ENCODE peak calls at places on chromosomes 13 and 19, in ten cellular contexts. One of them, this sample, is unnamed.

GRCh38 chr13:97879646-97880297 is 73.7 kb upstream of the IPO5 start:
- DNase-seq in thoracic aorta: no peak
- DNase-seq in Karpas-422: no peak
- DNase-seq in heart right ventricle: no peak
- DNase-seq in neural progenitor cell: no peak
- DNase-seq in IMR-90: peak; percentile 91
- DNase-seq in breast epithelium: no peak
- DNase-seq in NT2/D1: no peak
- DNase-seq in left lung: no peak
- DNase-seq in tibial nerve: no peak
- DNase-seq in this sample: no peak

GRCh38 chr19:29393915-29394460 is 131.8 kb upstream of the VSTM2B start:
- DNase-seq in thoracic aorta: no peak
- DNase-seq in IMR-90: no peak
- DNase-seq in left lung: no peak
- DNase-seq in Karpas-422: peak; percentile 63
- DNase-seq in neural progenitor cell: peak; percentile 58
- DNase-seq in NT2/D1: no peak
- DNase-seq in tibial nerve: no peak
- DNase-seq in breast epithelium: no peak
- DNase-seq in heart right ventricle: no peak
- DNase-seq in this sample: no peak

GRCh38 chr13:70835349-70835748 is 727.1 kb upstream of the KLHL1 start:
- DNase-seq in thoracic aorta: no peak
- DNase-seq in NT2/D1: no peak
- DNase-seq in IMR-90: no peak
- DNase-seq in heart right ventricle: no peak
- DNase-seq in neural progenitor cell: no peak
- DNase-seq in tibial nerve: no peak
- DNase-seq in breast epithelium: no peak
- DNase-seq in left lung: no peak
- DNase-seq in Karpas-422: no peak
- DNase-seq in this sample: no peak

GRCh38 chr13:81305928-81306327 is 965.0 kb upstream of the SPRY2 start:
- DNase-seq in thoracic aorta: no peak
- DNase-seq in NT2/D1: no peak
- DNase-seq in neural progenitor cell: no peak
- DNase-seq in tibial nerve: no peak
- DNase-seq in left lung: no peak
- DNase-seq in Karpas-422: no peak
- DNase-seq in heart right ventricle: no peak
- DNase-seq in breast epithelium: no peak
- DNase-seq in IMR-90: no peak
- DNase-seq in this sample: no peak

GRCh38 chr19:4976412-4977298 is 7.7 kb downstream of the KDM4B start:
- DNase-seq in Karpas-422: peak; percentile 78
- DNase-seq in left lung: peak; percentile 85
- DNase-seq in IMR-90: peak; percentile 98
- DNase-seq in neural progenitor cell: peak; percentile 44
- DNase-seq in thoracic aorta: peak; percentile 59
- DNase-seq in breast epithelium: peak; percentile 74
- DNase-seq in tibial nerve: peak; percentile 74
- DNase-seq in heart right ventricle: peak; percentile 57
- DNase-seq in NT2/D1: no peak
- DNase-seq in this sample: peak; percentile 82

GRCh38 chr19:1650627-1651009 is 1.8 kb downstream of the TCF3 start:
- DNase-seq in IMR-90: peak; percentile 7
- DNase-seq in left lung: no peak
- DNase-seq in neural progenitor cell: peak; percentile 66
- DNase-seq in thoracic aorta: no peak
- DNase-seq in heart right ventricle: no peak
- DNase-seq in breast epithelium: no peak
- DNase-seq in NT2/D1: no peak
- DNase-seq in tibial nerve: no peak
- DNase-seq in Karpas-422: no peak
- DNase-seq in this sample: peak; percentile 18

GRCh38 chr13:51004918-51005460 is 95.4 kb downstream of the RNASEH2B start:
- DNase-seq in tibial nerve: no peak
- DNase-seq in thoracic aorta: no peak
- DNase-seq in heart right ventricle: no peak
- DNase-seq in breast epithelium: no peak
- DNase-seq in NT2/D1: no peak
- DNase-seq in left lung: no peak
- DNase-seq in Karpas-422: no peak
- DNase-seq in IMR-90: no peak
- DNase-seq in neural progenitor cell: no peak
- DNase-seq in this sample: no peak

GRCh38 chr19:56670961-56671612 is 470 bp downstream of the ZNF835 start:
- DNase-seq in thoracic aorta: no peak
- DNase-seq in Karpas-422: no peak
- DNase-seq in tibial nerve: no peak
- DNase-seq in NT2/D1: no peak
- DNase-seq in left lung: no peak
- DNase-seq in neural progenitor cell: no peak
- DNase-seq in IMR-90: no peak
- DNase-seq in heart right ventricle: no peak
- DNase-seq in breast epithelium: no peak
- DNase-seq in this sample: peak; percentile 41

GRCh38 chr13:72990883-72991282 is 67.9 kb upstream of the KLF5 start:
- DNase-seq in thoracic aorta: no peak
- DNase-seq in left lung: no peak
- DNase-seq in NT2/D1: no peak
- DNase-seq in breast epithelium: no peak
- DNase-seq in heart right ventricle: no peak
- DNase-seq in neural progenitor cell: no peak
- DNase-seq in Karpas-422: no peak
- DNase-seq in tibial nerve: no peak
- DNase-seq in IMR-90: peak; percentile 2
- DNase-seq in this sample: no peak

GRCh38 chr19:39070888-39071287 is 13.3 kb upstream of the ACP7 start:
- DNase-seq in left lung: no peak
- DNase-seq in Karpas-422: no peak
- DNase-seq in NT2/D1: no peak
- DNase-seq in IMR-90: peak; percentile 32
- DNase-seq in breast epithelium: no peak
- DNase-seq in tibial nerve: no peak
- DNase-seq in thoracic aorta: no peak
- DNase-seq in neural progenitor cell: no peak
- DNase-seq in heart right ventricle: no peak
- DNase-seq in this sample: no peak

GRCh38 chr13:26813626-26814348 is 53.2 kb upstream of the GPR12 start:
- DNase-seq in breast epithelium: no peak
- DNase-seq in NT2/D1: no peak
- DNase-seq in thoracic aorta: no peak
- DNase-seq in heart right ventricle: no peak
- DNase-seq in neural progenitor cell: no peak
- DNase-seq in left lung: no peak
- DNase-seq in tibial nerve: no peak
- DNase-seq in Karpas-422: no peak
- DNase-seq in IMR-90: no peak
- DNase-seq in this sample: no peak

DNA sequence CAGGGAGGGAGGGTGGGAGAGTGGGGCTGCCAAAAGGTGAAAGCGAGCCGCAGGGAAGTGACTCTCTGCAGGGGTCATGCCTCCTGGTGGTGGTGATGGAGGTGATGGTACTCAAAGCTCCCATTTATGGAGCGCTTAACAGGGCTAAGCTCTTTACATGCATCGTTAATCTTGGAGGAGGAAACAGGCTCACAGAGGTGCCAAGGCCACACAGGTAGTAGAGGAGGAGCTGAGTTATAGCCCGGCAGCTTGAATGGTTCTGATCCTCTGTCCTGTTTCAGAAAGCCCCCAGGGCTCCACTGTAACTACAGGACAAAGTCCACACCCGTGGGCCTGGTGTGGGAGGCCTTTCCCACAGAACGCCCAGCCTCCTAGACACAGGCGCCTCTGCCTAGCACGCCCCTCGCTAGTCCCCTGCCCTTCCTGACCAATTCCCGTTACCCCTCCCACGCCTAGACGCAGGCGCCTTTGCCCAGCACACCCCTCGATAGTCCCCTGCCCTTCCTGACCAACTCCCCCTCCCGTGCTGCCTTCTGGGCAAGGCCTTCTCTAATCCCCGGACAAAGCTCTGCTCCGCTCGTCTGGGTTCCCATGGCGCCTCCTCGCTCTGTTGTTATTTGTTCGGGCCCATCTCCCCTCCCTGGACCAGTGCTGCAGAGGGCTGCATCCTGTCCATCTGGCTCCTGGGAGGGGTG is 10.8 kb downstream of the PPP1R37 start:
- DNase-seq in neural progenitor cell: peak; percentile 94
- DNase-seq in thoracic aorta: no peak
- DNase-seq in NT2/D1: no peak
- DNase-seq in left lung: no peak
- DNase-seq in IMR-90: no peak
- DNase-seq in Karpas-422: peak; percentile 72
- DNase-seq in breast epithelium: no peak
- DNase-seq in heart right ventricle: peak; percentile 34
- DNase-seq in tibial nerve: no peak
- DNase-seq in this sample: no peak
- H3K4me3 ChIP-seq in neural progenitor cell: peak overlapping the region; percentile 17
- H3K4me3 ChIP-seq in thoracic aorta: no peak overlapping the region
- H3K4me3 ChIP-seq in NT2/D1: no peak overlapping the region
- H3K4me3 ChIP-seq in left lung: no peak overlapping the region
- H3K4me3 ChIP-seq in IMR-90: no peak overlapping the region
- H3K4me3 ChIP-seq in Karpas-422: no peak overlapping the region
- H3K4me3 ChIP-seq in breast epithelium: no peak overlapping the region
- H3K4me3 ChIP-seq in heart right ventricle: peak overlapping the region; percentile 29
- H3K4me3 ChIP-seq in tibial nerve: peak overlapping the region; percentile 15
- H3K4me3 ChIP-seq in this sample: no peak overlapping the region

GRCh38 chr19:22261596-22261995 is 24.6 kb upstream of the ZNF729 start:
- DNase-seq in IMR-90: no peak
- DNase-seq in thoracic aorta: no peak
- DNase-seq in breast epithelium: no peak
- DNase-seq in neural progenitor cell: no peak
- DNase-seq in NT2/D1: no peak
- DNase-seq in left lung: no peak
- DNase-seq in tibial nerve: no peak
- DNase-seq in Karpas-422: no peak
- DNase-seq in heart right ventricle: no peak
- DNase-seq in this sample: no peak
- H3K9me3 ChIP-seq in IMR-90: peaks cover 36% of the 10 kb centered on the region
- H3K9me3 ChIP-seq in thoracic aorta: no peaks in the 10 kb centered on the region
- H3K9me3 ChIP-seq in breast epithelium: peaks cover 7% of the 10 kb centered on the region
- H3K9me3 ChIP-seq in neural progenitor cell: peaks cover 17% of the 10 kb centered on the region
- H3K9me3 ChIP-seq in NT2/D1: no peaks in the 10 kb centered on the region
- H3K9me3 ChIP-seq in left lung: no peaks in the 10 kb centered on the region
- H3K9me3 ChIP-seq in tibial nerve: peaks cover 45% of the 10 kb centered on the region
- H3K9me3 ChIP-seq in Karpas-422: peaks cover 23% of the 10 kb centered on the region
- H3K9me3 ChIP-seq in heart right ventricle: no peaks in the 10 kb centered on the region
- H3K9me3 ChIP-seq in this sample: no peaks in the 10 kb centered on the region

GRCh38 chr19:45584332-45585157 is at the start of gene OPA3:
- DNase-seq in IMR-90: peak; percentile 100
- DNase-seq in breast epithelium: peak; percentile 99
- DNase-seq in Karpas-422: peak; percentile 100
- DNase-seq in NT2/D1: peak; percentile 98
- DNase-seq in thoracic aorta: peak; percentile 99
- DNase-seq in heart right ventricle: peak; percentile 100
- DNase-seq in neural progenitor cell: peak; percentile 100
- DNase-seq in tibial nerve: peak; percentile 99
- DNase-seq in left lung: peak; percentile 100
- DNase-seq in this sample: peak; percentile 100

GRCh38 chr19:45585158-45585577 is 566 bp upstream of the OPA3 start:
- DNase-seq in left lung: no peak
- DNase-seq in tibial nerve: no peak
- DNase-seq in neural progenitor cell: no peak
- DNase-seq in NT2/D1: no peak
- DNase-seq in heart right ventricle: no peak
- DNase-seq in IMR-90: no peak
- DNase-seq in thoracic aorta: no peak
- DNase-seq in Karpas-422: no peak
- DNase-seq in breast epithelium: no peak
- DNase-seq in this sample: no peak

GRCh38 chr19:45578861-45579260 is 5.7 kb downstream of the OPA3 start:
- DNase-seq in NT2/D1: no peak
- DNase-seq in IMR-90: no peak
- DNase-seq in Karpas-422: no peak
- DNase-seq in thoracic aorta: no peak
- DNase-seq in neural progenitor cell: no peak
- DNase-seq in left lung: no peak
- DNase-seq in tibial nerve: no peak
- DNase-seq in breast epithelium: no peak
- DNase-seq in heart right ventricle: no peak
- DNase-seq in this sample: no peak

GRCh38 chr19:45577111-45577905 is 7.3 kb downstream of the OPA3 start:
- DNase-seq in tibial nerve: no peak
- DNase-seq in IMR-90: peak; percentile 95
- DNase-seq in Karpas-422: no peak
- DNase-seq in NT2/D1: no peak
- DNase-seq in left lung: no peak
- DNase-seq in neural progenitor cell: no peak
- DNase-seq in breast epithelium: no peak
- DNase-seq in heart right ventricle: no peak
- DNase-seq in thoracic aorta: no peak
- DNase-seq in this sample: peak; percentile 80

DNA sequence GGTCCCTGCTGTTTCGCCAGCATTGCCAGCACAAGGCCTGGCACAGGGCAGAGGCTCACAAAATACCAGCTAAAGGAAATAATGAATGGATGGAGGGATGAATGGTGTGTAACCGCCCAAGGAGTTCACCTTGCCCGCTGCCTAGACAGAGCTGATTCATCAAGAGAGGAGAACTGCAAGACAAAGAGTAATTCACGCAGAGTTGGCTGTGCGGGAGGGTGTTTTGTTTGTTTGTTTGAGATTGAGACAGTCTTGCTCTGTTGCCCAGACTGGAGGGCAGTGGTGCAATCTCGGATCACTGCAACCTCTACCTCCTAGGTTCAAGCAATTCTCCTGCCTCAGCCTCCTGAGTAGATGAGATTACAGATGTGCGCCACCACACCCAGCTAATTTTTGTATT is 3.0 kb downstream of the OPA3 start:
- DNase-seq in neural progenitor cell: no peak
- DNase-seq in tibial nerve: no peak
- DNase-seq in thoracic aorta: no peak
- DNase-seq in NT2/D1: no peak
- DNase-seq in IMR-90: no peak
- DNase-seq in breast epithelium: no peak
- DNase-seq in Karpas-422: no peak
- DNase-seq in heart right ventricle: no peak
- DNase-seq in left lung: no peak
- DNase-seq in this sample: no peak
- H3K4me1 ChIP-seq in neural progenitor cell: peaks cover 6% of the 10 kb centered on the region
- H3K4me1 ChIP-seq in tibial nerve: peaks cover 6% of the 10 kb centered on the region
- H3K4me1 ChIP-seq in thoracic aorta: peaks cover 5% of the 10 kb centered on the region
- H3K4me1 ChIP-seq in NT2/D1: peaks cover 2% of the 10 kb centered on the region
- H3K4me1 ChIP-seq in IMR-90: peaks cover 14% of the 10 kb centered on the region
- H3K4me1 ChIP-seq in breast epithelium: no peaks in the 10 kb centered on the region
- H3K4me1 ChIP-seq in Karpas-422: peaks cover 14% of the 10 kb centered on the region
- H3K4me1 ChIP-seq in heart right ventricle: peaks cover 11% of the 10 kb centered on the region
- H3K4me1 ChIP-seq in left lung: peaks cover 8% of the 10 kb centered on the region
- H3K4me1 ChIP-seq in this sample: peaks cover 9% of the 10 kb centered on the region

DNA sequence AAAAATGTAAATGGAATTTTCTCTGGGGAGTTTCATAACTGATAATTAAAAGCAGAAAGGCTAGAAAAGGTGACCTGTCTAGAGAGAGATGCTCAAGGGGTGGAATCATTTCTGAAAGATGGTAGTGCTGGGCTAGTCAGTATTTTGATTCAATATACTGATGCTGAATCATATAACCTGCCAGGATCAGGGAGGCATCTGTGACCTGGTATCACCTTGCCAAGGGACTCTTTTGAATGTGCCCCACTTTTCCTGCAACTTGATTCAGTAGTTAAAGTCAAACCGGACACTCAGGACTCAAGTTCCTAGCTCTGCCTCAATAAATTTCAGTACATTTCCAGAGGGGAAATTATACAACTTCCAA is 15.8 kb downstream of the LCP1 start:
- DNase-seq in neural progenitor cell: no peak
- DNase-seq in left lung: no peak
- DNase-seq in tibial nerve: no peak
- DNase-seq in breast epithelium: no peak
- DNase-seq in heart right ventricle: no peak
- DNase-seq in IMR-90: no peak
- DNase-seq in NT2/D1: no peak
- DNase-seq in thoracic aorta: no peak
- DNase-seq in Karpas-422: peak; percentile 55
- DNase-seq in this sample: no peak
- H3K4me3 ChIP-seq in neural progenitor cell: no peak overlapping the region
- H3K4me3 ChIP-seq in left lung: no peak overlapping the region
- H3K4me3 ChIP-seq in tibial nerve: no peak overlapping the region
- H3K4me3 ChIP-seq in breast epithelium: no peak overlapping the region
- H3K4me3 ChIP-seq in heart right ventricle: no peak overlapping the region
- H3K4me3 ChIP-seq in IMR-90: no peak overlapping the region
- H3K4me3 ChIP-seq in NT2/D1: no peak overlapping the region
- H3K4me3 ChIP-seq in thoracic aorta: no peak overlapping the region
- H3K4me3 ChIP-seq in Karpas-422: peak overlapping the region; percentile 39
- H3K4me3 ChIP-seq in this sample: no peak overlapping the region

This sample was measured in ovary.